ENCODE peak calls at places on chromosomes 6 and 20, in nine cellular contexts. K is germinal center; I is NCI-H524; G is activated naive CD8-positive, alpha-beta T cell treated with anti-CD3 and anti-CD28 coated beads, Interleukin-2, amount 50 U/mL, for 24 hours; V is effector CD4-positive, alpha-beta T cell; C is DMS153; J is M059J; S is ACHN; T is H54. A is an unnamed sample.

GRCh38 chr6:47484616-47485015 is 7.0 kb downstream of the CD2AP start:
- DNase-seq in K (no peak), I (no peak), G (no peak), V (no peak), C (no peak), J (peak; percentile 94), S (peak; percentile 86), T (no peak), A (no peak)

GRCh38 chr20:53914861-53915458 is 155.4 kb downstream of the BCAS1 start:
- DNase-seq in K (no peak), I (peak; percentile 54), G (no peak), V (no peak), C (no peak), J (peak; percentile 59), S (peak; percentile 32), T (no peak), A (peak; percentile 28)

GRCh38 chr6:133206942-133207341 is 34.2 kb upstream of the EYA4 start:
- DNase-seq in K (no peak), I (no peak), G (no peak), V (no peak), C (no peak), J (no peak), S (no peak), T (no peak), A (no peak)

GRCh38 chr6:166810864-166811263 is 145.5 kb downstream of the RNASET2 start:
- DNase-seq in K (no peak), I (no peak), G (no peak), V (no peak), C (no peak), J (no peak), S (no peak), T (no peak), A (no peak)

GRCh38 chr20:49384437-49385434 is 97.7 kb downstream of the KCNB1 start:
- DNase-seq in K (peak; percentile 52), I (peak; percentile 96), G (peak; percentile 80), V (peak; percentile 40), C (peak; percentile 46), J (peak; percentile 63), S (peak; percentile 68), T (peak; percentile 37), A (peak; percentile 83)

GRCh38 chr6:136365781-136366354 is 76.2 kb upstream of the BCLAF1 start:
- DNase-seq in K (peak; percentile 18), I (no peak), G (peak; percentile 20), V (no peak), C (peak; percentile 84), J (no peak), S (no peak), T (no peak), A (peak; percentile 3)

GRCh38 chr6:54827010-54827409 is 19.6 kb upstream of the FAM83B start:
- DNase-seq in K (no peak), I (no peak), G (no peak), V (no peak), C (no peak), J (no peak), S (no peak), T (no peak), A (no peak)

GRCh38 chr20:10761232-10761631 is 87.4 kb upstream of the JAG1 start:
- DNase-seq in K (no peak), I (no peak), G (no peak), V (no peak), C (no peak), J (peak; percentile 83), S (no peak), T (no peak), A (no peak)

GRCh38 chr6:41359617-41360313 is 24.4 kb downstream of the NCR2 start:
- DNase-seq in K (no peak), I (no peak), G (no peak), V (no peak), C (no peak), J (no peak), S (no peak), T (no peak), A (no peak)